ENCODE peak calls at places on chromosome 10, in seven cellular contexts. D is T-helper 9 cell, H is T-cell, T is AG09319, N is HEK293T, U is C1 segment of cervical spinal cord, A is GM23338. Q is an unnamed sample.

GRCh38 chr10:112716924-112717348 is 233.1 kb upstream of the TCF7L2 start:
- DNase-seq in A (no peak), N (no peak), H (no peak), T (no peak), D (no peak), U (no peak), Q (no peak)

GRCh38 chr10:8913720-8914119 is 859.2 kb downstream of the GATA3 start:
- DNase-seq in T (no peak), A (no peak), U (no peak), H (no peak), D (no peak), N (no peak), Q (no peak)

GRCh38 chr10:77857272-77857671 is 69.3 kb downstream of the DLG5 start:
- DNase-seq in U (no peak), A (no peak), H (no peak), D (no peak), T (no peak), N (no peak), Q (no peak)

GRCh38 chr10:89526396-89526795 is 9.0 kb downstream of the SLC16A12 start:
- DNase-seq in A (no peak), N (no peak), T (no peak), U (no peak), D (no peak), H (no peak), Q (no peak)

GRCh38 chr10:89163265-89163995 is 43.7 kb downstream of the CH25H start:
- DNase-seq in A (no peak), T (peak), N (no peak), U (no peak), D (peak), H (peak), Q (no peak)

GRCh38 chr10:122435212-122435827 is 19.1 kb upstream of the ARMS2 start:
- DNase-seq in H (no peak), A (peak), D (no peak), N (no peak), U (no peak), T (no peak), Q (no peak)

GRCh38 chr10:58266003-58266825 is 1.5 kb downstream of the IPMK start:
- DNase-seq in D (no peak), N (no peak), H (no peak), T (no peak), A (no peak), U (no peak), Q (no peak)

GRCh38 chr10:70508912-70509366 is 30.4 kb downstream of the PALD1 start:
- DNase-seq in T (no peak), A (peak), U (no peak), D (no peak), H (no peak), N (no peak), Q (no peak)

GRCh38 chr10:72329290-72330058 is 25.2 kb downstream of the DNAJB12 start:
- DNase-seq in H (no peak), U (no peak), D (no peak), A (no peak), T (no peak), N (no peak), Q (no peak)

GRCh38 chr10:69439350-69439739 is 11.9 kb upstream of the TSPAN15 start:
- DNase-seq in U (no peak), A (no peak), D (no peak), H (no peak), N (no peak), T (no peak), Q (no peak)

GRCh38 chr10:3192856-3193635 is 20.5 kb upstream of the PITRM1 start:
- DNase-seq in A (peak), N (peak), U (no peak), T (peak), D (peak), H (no peak), Q (no peak)

GRCh38 chr10:10294801-10295515 is 722.7 kb upstream of the CELF2 start:
- DNase-seq in U (no peak), A (peak), D (no peak), H (no peak), N (no peak), T (no peak), Q (no peak)

GRCh38 chr10:84049300-84050015 is 89.9 kb upstream of the GHITM start:
- DNase-seq in T (no peak), A (no peak), U (no peak), H (no peak), D (no peak), N (no peak), Q (no peak)

GRCh38 chr10:16566202-16566805 is 44.6 kb upstream of the C1QL3 start:
- DNase-seq in T (no peak), U (no peak), D (no peak), N (no peak), H (no peak), A (peak), Q (no peak)

GRCh38 chr10:62817763-62818425 is 1.7 kb upstream of the EGR2 start:
- DNase-seq in U (peak), H (peak), N (peak), T (no peak), D (peak), A (peak), Q (no peak)

GRCh38 chr10:84943541-84943940 is 615.2 kb downstream of the CCSER2 start:
- DNase-seq in U (no peak), H (no peak), D (no peak), N (no peak), A (no peak), T (no peak), Q (no peak)